ENCODE peak calls at places on chromosome 3, in four cellular contexts. One of them, this sample, is unnamed.

GRCh38 chr3:16028604-16029003 is 145.9 kb upstream of the GALNT15 start:
- DNase-seq in SK-N-SH: no peak
- DNase-seq in HepG2: no peak
- DNase-seq in K562: no peak
- DNase-seq in this sample: no peak

GRCh38 chr3:192188218-192188835 is 539.0 kb downstream of the FGF12 start:
- DNase-seq in SK-N-SH: peak
- DNase-seq in HepG2: peak
- DNase-seq in K562: peak
- DNase-seq in this sample: peak

GRCh38 chr3:140911822-140912221 is 29.8 kb upstream of the SLC25A36 start:
- DNase-seq in HepG2: peak
- DNase-seq in SK-N-SH: no peak
- DNase-seq in K562: no peak
- DNase-seq in this sample: no peak

GRCh38 chr3:67198374-67198773 is 200.3 kb downstream of the KBTBD8 start:
- DNase-seq in HepG2: no peak
- DNase-seq in SK-N-SH: no peak
- DNase-seq in K562: no peak
- DNase-seq in this sample: no peak

GRCh38 chr3:20007960-20008359 is 4.1 kb downstream of the PP2D1 start:
- DNase-seq in K562: no peak
- DNase-seq in SK-N-SH: no peak
- DNase-seq in HepG2: no peak
- DNase-seq in this sample: no peak

GRCh38 chr3:8888296-8888915 is 74.9 kb downstream of the RAD18 start:
- DNase-seq in SK-N-SH: no peak
- DNase-seq in HepG2: no peak
- DNase-seq in K562: no peak
- DNase-seq in this sample: no peak

GRCh38 chr3:108030915-108031425 is 59.9 kb downstream of the CD47 start:
- DNase-seq in HepG2: no peak
- DNase-seq in K562: no peak
- DNase-seq in SK-N-SH: no peak
- DNase-seq in this sample: no peak

GRCh38 chr3:171813278-171813896 is 3.1 kb upstream of the PLD1 start:
- DNase-seq in SK-N-SH: no peak
- DNase-seq in HepG2: no peak
- DNase-seq in K562: no peak
- DNase-seq in this sample: no peak

GRCh38 chr3:66487475-66487874 is 13.3 kb downstream of the LRIG1 start:
- DNase-seq in HepG2: no peak
- DNase-seq in K562: no peak
- DNase-seq in SK-N-SH: no peak
- DNase-seq in this sample: no peak

GRCh38 chr3:52050571-52050970 is 5.8 kb downstream of the DUSP7 start:
- DNase-seq in K562: no peak
- DNase-seq in HepG2: no peak
- DNase-seq in SK-N-SH: no peak
- DNase-seq in this sample: no peak

GRCh38 chr3:50652709-50653108 is 22.0 kb upstream of the DOCK3 start:
- DNase-seq in HepG2: peak
- DNase-seq in K562: peak
- DNase-seq in SK-N-SH: peak
- DNase-seq in this sample: peak

GRCh38 chr3:23806322-23807160 is 786 bp downstream of the UBE2E1 start:
- DNase-seq in K562: peak
- DNase-seq in SK-N-SH: peak
- DNase-seq in HepG2: no peak
- DNase-seq in this sample: no peak

GRCh38 chr3:59559721-59560514 is 510.1 kb upstream of the CFAP20DC start:
- DNase-seq in HepG2: no peak
- DNase-seq in K562: no peak
- DNase-seq in SK-N-SH: no peak
- DNase-seq in this sample: no peak

GRCh38 chr3:196227629-196228493 is 11.5 kb downstream of the SLC51A start:
- DNase-seq in HepG2: peak
- DNase-seq in SK-N-SH: no peak
- DNase-seq in K562: peak
- DNase-seq in this sample: no peak

GRCh38 chr3:136882575-136882974 is 20.6 kb downstream of the NCK1 start:
- DNase-seq in SK-N-SH: no peak
- DNase-seq in K562: peak
- DNase-seq in HepG2: no peak
- DNase-seq in this sample: no peak

GRCh38 chr3:74067296-74067695 is 442.6 kb upstream of the PDZRN3 start:
- DNase-seq in K562: no peak
- DNase-seq in SK-N-SH: no peak
- DNase-seq in HepG2: no peak
- DNase-seq in this sample: no peak

GRCh38 chr3:32522682-32523081 is 20.0 kb upstream of the CMTM6 start:
- DNase-seq in SK-N-SH: no peak
- DNase-seq in K562: no peak
- DNase-seq in HepG2: no peak
- DNase-seq in this sample: no peak

GRCh38 chr3:54120657-54121403 is 1.5 kb upstream of the CACNA2D3 start:
- DNase-seq in SK-N-SH: peak
- DNase-seq in K562: no peak
- DNase-seq in HepG2: no peak
- DNase-seq in this sample: peak

GRCh38 chr3:134249442-134249841 is 1.2 kb downstream of the RYK start:
- DNase-seq in HepG2: no peak
- DNase-seq in SK-N-SH: no peak
- DNase-seq in K562: no peak
- DNase-seq in this sample: no peak

GRCh38 chr3:134249935-134250716 is 533 bp downstream of the RYK start:
- DNase-seq in SK-N-SH: peak
- DNase-seq in K562: peak
- DNase-seq in HepG2: peak
- DNase-seq in this sample: peak

GRCh38 chr3:134251731-134252391 is 1.2 kb upstream of the RYK start:
- DNase-seq in K562: no peak
- DNase-seq in HepG2: peak
- DNase-seq in SK-N-SH: peak
- DNase-seq in this sample: no peak

GRCh38 chr3:134252766-134253165 is 2.1 kb upstream of the RYK start:
- DNase-seq in HepG2: no peak
- DNase-seq in K562: no peak
- DNase-seq in SK-N-SH: no peak
- DNase-seq in this sample: no peak

GRCh38 chr3:134250717-134251220 is at the start of gene RYK:
- DNase-seq in SK-N-SH: peak
- DNase-seq in HepG2: peak
- DNase-seq in K562: peak
- DNase-seq in this sample: peak
- TF ChIP-seq TAF1 in SK-N-SH: peak
- TF ChIP-seq TAF1 in HepG2: peak
- TF ChIP-seq TAF1 in K562: peak
- TF ChIP-seq TAF1 in this sample: peak

GRCh38 chr3:72171461-72171860 is 386.5 kb upstream of the PROK2 start:
- DNase-seq in HepG2: no peak
- DNase-seq in SK-N-SH: no peak
- DNase-seq in K562: no peak
- DNase-seq in this sample: no peak
- TF ChIP-seq POLR2AphosphoS5 in HepG2: no peak
- TF ChIP-seq POLR2AphosphoS5 in SK-N-SH: no peak
- TF ChIP-seq POLR2AphosphoS5 in K562: no peak
- TF ChIP-seq POLR2AphosphoS5 in this sample: no peak

GRCh38 chr3:61814674-61815073 is 253.3 kb downstream of the PTPRG start:
- DNase-seq in K562: no peak
- DNase-seq in SK-N-SH: no peak
- DNase-seq in HepG2: no peak
- DNase-seq in this sample: no peak
- TF ChIP-seq TAF1 in K562: no peak
- TF ChIP-seq TAF1 in SK-N-SH: no peak
- TF ChIP-seq TAF1 in HepG2: no peak
- TF ChIP-seq TAF1 in this sample: no peak

GRCh38 chr3:11998091-11998490 is 6.1 kb upstream of the SYN2 start:
- DNase-seq in K562: no peak
- DNase-seq in HepG2: no peak
- DNase-seq in SK-N-SH: no peak
- DNase-seq in this sample: no peak
- TF ChIP-seq POLR2AphosphoS5 in K562: no peak
- TF ChIP-seq POLR2AphosphoS5 in HepG2: no peak
- TF ChIP-seq POLR2AphosphoS5 in SK-N-SH: no peak
- TF ChIP-seq POLR2AphosphoS5 in this sample: no peak

DNA sequence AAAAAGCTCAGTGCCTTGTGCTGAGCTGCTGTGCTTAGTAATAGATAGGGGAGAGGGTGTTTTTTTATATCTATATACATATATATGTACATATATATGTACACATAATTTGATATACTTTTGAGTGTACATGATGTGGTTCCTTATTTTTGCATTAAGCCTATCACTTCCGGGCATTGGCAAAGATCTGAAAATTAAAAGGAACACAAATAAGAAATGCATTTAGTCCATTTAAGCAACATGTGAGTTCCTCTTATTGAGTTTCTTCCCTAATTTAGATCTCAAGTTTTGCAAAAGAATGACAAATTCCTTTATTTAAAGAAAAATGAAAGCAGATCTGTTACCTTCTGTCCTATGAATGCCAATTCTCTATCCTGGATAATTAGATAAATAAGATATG is 435.1 kb downstream of the LPP start:
- DNase-seq in SK-N-SH: no peak
- DNase-seq in K562: no peak
- DNase-seq in HepG2: no peak
- DNase-seq in this sample: no peak
- TF ChIP-seq TAF1 in SK-N-SH: no peak
- TF ChIP-seq TAF1 in K562: no peak
- TF ChIP-seq TAF1 in HepG2: no peak
- TF ChIP-seq TAF1 in this sample: no peak

DNA sequence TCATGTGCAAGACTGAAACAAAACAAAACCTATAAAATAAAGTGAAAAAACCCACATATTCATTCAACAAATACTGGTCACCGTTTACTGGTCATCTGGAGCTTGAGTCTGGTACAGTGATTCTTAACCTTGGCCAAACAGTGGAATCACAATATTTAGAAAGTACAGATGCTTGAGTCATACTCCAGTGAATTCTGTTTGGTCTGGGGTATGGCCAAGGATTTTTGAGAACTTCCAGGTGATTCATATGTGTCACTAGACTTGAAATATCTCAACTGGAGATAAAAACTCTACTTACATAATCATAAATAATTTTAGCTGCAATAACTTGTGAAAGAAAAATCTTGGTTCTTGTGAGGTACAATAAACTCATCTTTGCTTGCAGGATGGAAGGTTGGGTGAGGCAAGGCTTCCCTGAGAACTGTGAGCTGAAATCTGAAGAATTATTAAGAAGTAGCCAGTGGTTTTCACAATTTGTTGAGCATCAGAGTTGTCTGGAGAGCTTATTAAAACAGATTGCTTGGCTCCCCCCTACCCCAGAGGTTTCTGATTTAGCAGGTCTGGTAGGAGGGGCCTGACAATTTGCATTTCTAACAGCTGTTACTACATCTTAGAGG is 9.6 kb downstream of the NEK11 start:
- DNase-seq in SK-N-SH: no peak
- DNase-seq in HepG2: no peak
- DNase-seq in K562: no peak
- DNase-seq in this sample: no peak
- TF ChIP-seq POLR2AphosphoS5 in SK-N-SH: no peak
- TF ChIP-seq POLR2AphosphoS5 in HepG2: no peak
- TF ChIP-seq POLR2AphosphoS5 in K562: no peak
- TF ChIP-seq POLR2AphosphoS5 in this sample: no peak

GRCh38 chr3:46667061-46667621 is 26.3 kb downstream of the ALS2CL start:
- DNase-seq in K562: no peak
- DNase-seq in SK-N-SH: peak
- DNase-seq in HepG2: no peak
- DNase-seq in this sample: no peak
- TF ChIP-seq TAF1 in K562: no peak
- TF ChIP-seq TAF1 in SK-N-SH: no peak
- TF ChIP-seq TAF1 in HepG2: no peak
- TF ChIP-seq TAF1 in this sample: no peak

DNA sequence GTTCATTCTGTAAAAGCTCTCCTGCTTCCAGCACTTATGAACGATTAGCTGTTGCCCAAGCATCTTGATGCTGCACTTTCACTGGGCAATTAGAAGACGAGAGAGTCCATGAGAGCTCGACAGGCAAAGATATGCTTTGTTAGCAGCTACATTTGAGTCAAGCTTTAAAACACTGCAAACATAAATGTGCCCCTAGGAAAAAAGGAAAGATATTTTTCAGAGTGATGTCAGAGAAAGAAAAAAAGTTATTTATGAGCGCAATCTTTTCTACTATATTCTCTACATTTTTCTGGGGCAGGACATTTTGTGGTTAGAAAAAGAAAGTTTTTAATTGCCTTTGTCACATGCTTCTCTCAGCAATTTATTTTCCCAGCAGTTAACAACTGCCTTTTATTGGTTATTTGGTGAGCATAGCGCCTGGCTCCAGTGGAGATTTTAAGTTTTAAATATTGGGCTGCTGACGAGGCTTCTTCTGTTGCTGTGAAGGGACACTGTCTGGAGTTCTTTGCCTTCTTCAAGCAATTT is 468.4 kb downstream of the C3orf38 start:
- DNase-seq in K562: no peak
- DNase-seq in HepG2: no peak
- DNase-seq in SK-N-SH: no peak
- DNase-seq in this sample: no peak
- TF ChIP-seq POLR2AphosphoS5 in K562: no peak
- TF ChIP-seq POLR2AphosphoS5 in HepG2: no peak
- TF ChIP-seq POLR2AphosphoS5 in SK-N-SH: no peak
- TF ChIP-seq POLR2AphosphoS5 in this sample: no peak

This sample was measured in GM12891.